ENCODE peak calls at places on chromosomes 12 and 14, in seven cellular contexts. V, R, D, S, K, W and N are unnamed samples.

GRCh38 chr14:77761205-77761931 is 412 bp upstream of the SNW1 start:
- DNase-seq in V (no peak), R (no peak), D (peak; percentile 53), S (no peak), K (peak; percentile 29), W (peak; percentile 52), N (no peak)

GRCh38 chr12:122094735-122095561 is 16.4 kb downstream of the MLXIP start:
- DNase-seq in V (no peak), R (no peak), D (no peak), S (no peak), K (no peak), W (no peak), N (no peak)

GRCh38 chr14:30982583-30982982 is 42.9 kb upstream of the AP4S1 start:
- DNase-seq in V (no peak), R (no peak), D (no peak), S (no peak), K (no peak), W (no peak), N (no peak)

GRCh38 chr12:57726884-57727757 is 11.4 kb downstream of the AGAP2 start:
- DNase-seq in V (no peak), R (no peak), D (peak; percentile 26), S (peak; percentile 52), K (no peak), W (peak; percentile 59), N (no peak)

GRCh38 chr12:6378709-6379427 is 3.5 kb upstream of the SCNN1A start:
- DNase-seq in V (peak; percentile 44), R (no peak), D (no peak), S (no peak), K (no peak), W (no peak), N (no peak)

GRCh38 chr14:24392327-24393098 is 6.3 kb upstream of the NYNRIN start:
- DNase-seq in V (no peak), R (no peak), D (peak; percentile 43), S (no peak), K (no peak), W (no peak), N (no peak)

GRCh38 chr14:68719634-68720384 is 73.1 kb downstream of the ZFP36L1 start:
- DNase-seq in V (no peak), R (peak; percentile 26), D (peak; percentile 20), S (no peak), K (no peak), W (no peak), N (no peak)

GRCh38 chr14:23478109-23478698 is 8.7 kb downstream of the NGDN start:
- DNase-seq in V (no peak), R (peak; percentile 23), D (peak; percentile 74), S (peak; percentile 47), K (no peak), W (peak; percentile 42), N (no peak)

GRCh38 chr14:58693048-58693447 is 55.3 kb downstream of the DACT1 start:
- DNase-seq in V (no peak), R (no peak), D (no peak), S (no peak), K (no peak), W (no peak), N (no peak)

GRCh38 chr12:121444842-121445202 is 44.9 kb downstream of the RNF34 start:
- DNase-seq in V (no peak), R (no peak), D (no peak), S (no peak), K (no peak), W (no peak), N (no peak)

GRCh38 chr12:131609762-131610161 is 101.1 kb upstream of the SFSWAP start:
- DNase-seq in V (no peak), R (no peak), D (no peak), S (no peak), K (no peak), W (no peak), N (no peak)

GRCh38 chr14:73258845-73259611 is 21.7 kb downstream of the PAPLN start:
- DNase-seq in V (peak; percentile 63), R (no peak), D (no peak), S (no peak), K (no peak), W (no peak), N (no peak)

GRCh38 chr14:67464377-67464776 is 24.1 kb downstream of the TMEM229B start:
- DNase-seq in V (no peak), R (no peak), D (no peak), S (no peak), K (no peak), W (no peak), N (no peak)

GRCh38 chr12:131114331-131114730 is 160.6 kb downstream of the ADGRD1 start:
- DNase-seq in V (no peak), R (no peak), D (no peak), S (no peak), K (no peak), W (no peak), N (no peak)

GRCh38 chr12:78914859-78915331 is 50.3 kb downstream of the SYT1 start:
- DNase-seq in V (no peak), R (no peak), D (no peak), S (no peak), K (no peak), W (peak; percentile 11), N (peak; percentile 48)